ENCODE peak calls at places on chromosomes 16 and 17, in nine cellular contexts. N is ascending aorta; B is DND-41; X is cardiac muscle cell; M is gastrocnemius medialis; A is neuronal stem cell; P is mammary epithelial cell; F is CD8-positive, alpha-beta T cell; L is CD4-positive, CD25-positive, alpha-beta regulatory T cell. Q is an unnamed sample.
A peak's percentile ranks its signal among the peaks of the same experiment; 100 is the strongest.

GRCh38 chr16:16189842-16190241 is 33.5 kb downstream of the ABCC6 start:
- DNase-seq in N (no peak), B (no peak), X (no peak), M (no peak), A (no peak), P (no peak), F (no peak), L (no peak), Q (no peak)

GRCh38 chr17:76820039-76820438 is 48.2 kb upstream of the MGAT5B start:
- DNase-seq in N (no peak), B (peak; percentile 65), X (no peak), M (no peak), A (no peak), P (no peak), F (no peak), L (no peak), Q (no peak)

GRCh38 chr17:63694974-63695773 is 4.8 kb downstream of the LIMD2 start:
- DNase-seq in N (no peak), B (no peak), X (no peak), M (no peak), A (no peak), P (no peak), F (no peak), L (peak; percentile 47), Q (no peak)

GRCh38 chr17:82704886-82705285 is 6.4 kb upstream of the RAB40B start:
- DNase-seq in N (no peak), B (no peak), X (no peak), M (no peak), A (no peak), P (no peak), F (no peak), L (no peak), Q (no peak)

GRCh38 chr17:6677158-6677831 is 25.7 kb downstream of the C17orf100 start:
- DNase-seq in N (no peak), B (peak; percentile 59), X (peak; percentile 19), M (no peak), A (no peak), P (peak; percentile 71), F (no peak), L (no peak), Q (no peak)

GRCh38 chr17:82384051-82384729 is 12.6 kb downstream of the UTS2R start:
- DNase-seq in N (no peak), B (no peak), X (no peak), M (no peak), A (no peak), P (no peak), F (no peak), L (no peak), Q (no peak)

GRCh38 chr16:57859331-57859730 is 57.0 kb upstream of the KIFC3 start:
- DNase-seq in N (no peak), B (peak; percentile 12), X (peak; percentile 66), M (no peak), A (peak; percentile 36), P (no peak), F (no peak), L (no peak), Q (no peak)

GRCh38 chr17:77497578-77497934 is 356.8 kb downstream of the SEC14L1 start:
- DNase-seq in N (no peak), B (peak; percentile 7), X (no peak), M (no peak), A (no peak), P (no peak), F (peak; percentile 10), L (no peak), Q (no peak)

GRCh38 chr16:75244844-75245758 is 6.3 kb downstream of the BCAR1 start:
- DNase-seq in N (peak; percentile 88), B (no peak), X (peak; percentile 98), M (peak; percentile 92), A (peak; percentile 75), P (peak; percentile 94), F (no peak), L (no peak), Q (no peak)

GRCh38 chr16:75247249-75247648 is 4.2 kb downstream of the BCAR1 start:
- DNase-seq in N (no peak), B (no peak), X (no peak), M (no peak), A (no peak), P (no peak), F (no peak), L (no peak), Q (no peak)

GRCh38 chr16:75248142-75248535 is 3.3 kb downstream of the BCAR1 start:
- DNase-seq in N (no peak), B (no peak), X (no peak), M (no peak), A (no peak), P (no peak), F (no peak), L (no peak), Q (no peak)

GRCh38 chr16:75248536-75249380 is 2.7 kb downstream of the BCAR1 start:
- DNase-seq in N (no peak), B (no peak), X (no peak), M (no peak), A (no peak), P (no peak), F (no peak), L (no peak), Q (no peak)

GRCh38 chr16:75246504-75247205 is 4.8 kb downstream of the BCAR1 start:
- DNase-seq in N (no peak), B (no peak), X (peak; percentile 91), M (no peak), A (no peak), P (no peak), F (no peak), L (no peak), Q (no peak)
- H3K4me1 ChIP-seq in N (peaks cover 79% of the 10 kb centered on the region), B (no peaks in the 10 kb centered on the region), X (peaks cover 46% of the 10 kb centered on the region), M (peaks cover 69% of the 10 kb centered on the region), A (peaks cover 58% of the 10 kb centered on the region), P (peaks cover 71% of the 10 kb centered on the region), F (peaks cover 6% of the 10 kb centered on the region), L (peaks cover 13% of the 10 kb centered on the region), Q (peaks cover 5% of the 10 kb centered on the region)

GRCh38 chr16:69319826-69320730 is 8.9 kb downstream of the VPS4A start:
- DNase-seq in N (no peak), B (no peak), X (no peak), M (no peak), A (no peak), P (no peak), F (no peak), L (no peak), Q (no peak)
- H3K36me3 ChIP-seq in N (peaks cover 89% of the 10 kb centered on the region), B (peaks cover 96% of the 10 kb centered on the region), X (peaks cover 62% of the 10 kb centered on the region), M (peaks cover 80% of the 10 kb centered on the region), A (peaks cover 80% of the 10 kb centered on the region), P (peaks cover 45% of the 10 kb centered on the region), F (peaks cover 71% of the 10 kb centered on the region), L (peaks cover 93% of the 10 kb centered on the region), Q (peaks cover 87% of the 10 kb centered on the region)

DNA sequence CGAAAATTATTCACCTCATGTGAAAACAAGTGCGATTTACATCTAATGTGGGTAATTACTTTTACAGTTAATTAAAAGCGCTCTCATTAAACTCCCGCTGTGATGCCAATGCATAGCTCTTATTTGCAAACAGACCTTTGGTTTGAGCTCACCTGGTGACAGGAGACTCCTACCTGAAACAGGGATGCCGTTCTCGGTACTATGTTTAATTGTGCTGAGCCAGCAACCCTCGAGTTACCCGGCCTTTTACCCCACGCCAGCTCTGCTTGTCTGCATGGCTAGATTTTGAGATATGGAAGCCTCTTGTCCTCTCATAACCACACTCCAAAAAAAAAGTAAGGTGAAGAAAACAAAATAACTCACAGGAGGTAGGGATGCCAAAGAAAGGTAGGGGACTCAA is 690.4 kb upstream of the RBFOX1 start:
- DNase-seq in N (no peak), B (no peak), X (no peak), M (no peak), A (no peak), P (no peak), F (no peak), L (no peak), Q (no peak)
- H3K4me3 ChIP-seq in N (no peak overlapping the region), B (no peak overlapping the region), X (no peak overlapping the region), M (no peak overlapping the region), A (no peak overlapping the region), P (no peak overlapping the region), F (no peak overlapping the region), L (no peak overlapping the region), Q (no peak overlapping the region)

GRCh38 chr17:57477483-57478357 is 221.4 kb downstream of the MSI2 start:
- DNase-seq in N (no peak), B (no peak), X (no peak), M (no peak), A (no peak), P (no peak), F (no peak), L (no peak), Q (no peak)
- H3K4me1 ChIP-seq in N (peaks cover 27% of the 10 kb centered on the region), B (peaks cover 100% of the 10 kb centered on the region), X (peaks cover 30% of the 10 kb centered on the region), M (peaks cover 47% of the 10 kb centered on the region), A (peaks cover 39% of the 10 kb centered on the region), P (peaks cover 17% of the 10 kb centered on the region), F (peaks cover 13% of the 10 kb centered on the region), L (peaks cover 7% of the 10 kb centered on the region), Q (no peaks in the 10 kb centered on the region)

GRCh38 chr16:87848676-87849345 is 20.5 kb downstream of the SLC7A5 start:
- DNase-seq in N (no peak), B (no peak), X (no peak), M (no peak), A (no peak), P (no peak), F (no peak), L (no peak), Q (no peak)
- H3K36me3 ChIP-seq in N (no peaks in the 10 kb centered on the region), B (peaks cover 100% of the 10 kb centered on the region), X (no peaks in the 10 kb centered on the region), M (peaks cover 9% of the 10 kb centered on the region), A (peaks cover 5% of the 10 kb centered on the region), P (peaks cover 51% of the 10 kb centered on the region), F (no peaks in the 10 kb centered on the region), L (peaks cover 10% of the 10 kb centered on the region), Q (peaks cover 17% of the 10 kb centered on the region)

DNA sequence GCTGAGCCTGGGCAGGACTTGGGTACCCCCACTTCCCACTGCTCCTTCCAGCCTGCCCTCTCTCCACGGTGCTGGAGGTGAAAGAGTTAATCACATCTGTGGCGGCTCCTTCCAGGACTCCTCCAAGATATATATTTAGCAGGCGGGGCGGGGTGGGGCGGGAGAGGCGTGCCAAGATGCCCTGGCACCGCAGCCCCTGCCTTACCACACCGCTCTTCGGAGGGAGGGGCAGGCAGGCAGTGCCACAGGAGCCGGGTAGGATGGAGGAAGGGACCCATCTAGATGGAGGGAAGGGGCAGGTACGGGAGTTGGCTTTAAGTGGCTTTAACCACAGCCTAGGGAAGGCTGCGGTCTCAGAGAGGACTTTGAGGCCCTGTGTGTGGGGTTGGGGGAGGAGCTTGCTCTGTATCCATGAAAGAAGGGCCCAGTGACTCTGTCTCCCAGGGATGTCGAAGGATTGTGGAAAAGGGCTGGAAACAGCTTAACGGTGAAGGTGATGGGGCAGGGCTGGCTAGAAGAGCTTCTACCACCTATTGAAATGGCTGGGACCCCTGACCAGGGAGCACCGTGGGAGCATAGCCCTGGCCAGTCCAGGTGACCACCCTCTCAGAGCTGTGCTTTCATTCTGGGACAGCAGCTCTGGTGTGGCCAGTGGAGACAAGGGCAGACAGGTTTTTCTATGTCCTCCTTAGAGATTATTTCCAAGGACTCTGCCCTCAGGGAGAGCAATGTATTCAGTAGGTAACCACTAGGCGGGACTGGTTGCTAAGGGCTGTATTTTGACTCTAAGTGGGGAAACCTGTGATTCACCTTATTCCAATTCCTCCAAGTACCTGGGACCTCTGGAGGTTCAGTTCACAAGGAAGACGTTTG is 13.0 kb downstream of the GPR142 start:
- DNase-seq in N (no peak), B (no peak), X (peak; percentile 34), M (peak; percentile 51), A (no peak), P (peak; percentile 77), F (no peak), L (no peak), Q (no peak)
- H3K4me3 ChIP-seq in N (peak overlapping the region; percentile 57), B (no peak overlapping the region), X (no peak overlapping the region), M (peak overlapping the region; percentile 34), A (no peak overlapping the region), P (no peak overlapping the region), F (no peak overlapping the region), L (no peak overlapping the region), Q (no peak overlapping the region)

GRCh38 chr16:81095653-81095952 is 592 bp downstream of the GCSH start:
- DNase-seq in N (no peak), B (no peak), X (no peak), M (no peak), A (no peak), P (no peak), F (no peak), L (peak; percentile 49), Q (no peak)
- H3K4me1 ChIP-seq in N (no peaks in the 10 kb centered on the region), B (peaks cover 19% of the 10 kb centered on the region), X (no peaks in the 10 kb centered on the region), M (peaks cover 7% of the 10 kb centered on the region), A (peaks cover 1% of the 10 kb centered on the region), P (peaks cover 7% of the 10 kb centered on the region), F (peaks cover 7% of the 10 kb centered on the region), L (peaks cover 11% of the 10 kb centered on the region), Q (peaks cover 7% of the 10 kb centered on the region)

Q was measured in effector memory CD4-positive, alpha-beta T cell.